ENCODE peak calls at places on chromosome 18, in four cellular contexts. O is RWPE2, A is left ventricle myocardium inferior, C is Panc1. U is an unnamed sample. For H3K4me1, the result is how much of the 10 kb centered on the place peaks cover.

GRCh38 chr18:9321017-9321452 is 13.5 kb upstream of the TWSG1 start:
- DNase-seq in C (no peak), O (no peak), A (no peak), U (no peak)

GRCh38 chr18:3603460-3604259 is 153.7 kb downstream of the TGIF1 start:
- DNase-seq in A (no peak), C (peak), O (no peak), U (peak)

GRCh38 chr18:21704603-21705364 is at the start of gene ABHD3:
- DNase-seq in A (peak), O (peak), C (peak), U (peak)

GRCh38 chr18:9422816-9423519 is 52.3 kb upstream of the RALBP1 start:
- DNase-seq in O (peak), A (no peak), C (no peak), U (peak)

GRCh38 chr18:10526211-10526949 is 553 bp downstream of the NAPG start:
- DNase-seq in O (no peak), C (no peak), A (peak), U (no peak)

GRCh38 chr18:8385400-8385799 is 223.8 kb upstream of the RAB12 start:
- DNase-seq in O (no peak), A (no peak), C (no peak), U (no peak)

GRCh38 chr18:12630136-12630535 is 27.8 kb downstream of the SPIRE1 start:
- DNase-seq in A (no peak), O (no peak), C (no peak), U (peak)

GRCh38 chr18:51151185-51151567 is 46.3 kb downstream of the MEX3C start:
- DNase-seq in C (no peak), A (no peak), O (no peak), U (no peak)

GRCh38 chr18:9629709-9630108 is 15.3 kb upstream of the PPP4R1 start:
- DNase-seq in C (no peak), A (no peak), O (no peak), U (no peak)

GRCh38 chr18:9817725-9818422 is 67.9 kb upstream of the TXNDC2 start:
- DNase-seq in O (no peak), A (no peak), C (no peak), U (no peak)

GRCh38 chr18:44912740-44913478 is 232.2 kb downstream of the SETBP1 start:
- DNase-seq in A (no peak), C (no peak), O (no peak), U (peak)

GRCh38 chr18:35122586-35123224 is 81.5 kb downstream of the MAPRE2 start:
- DNase-seq in C (no peak), A (no peak), O (no peak), U (peak)

GRCh38 chr18:79645291-79645983 is 34.2 kb upstream of the CTDP1 start:
- DNase-seq in O (no peak), A (no peak), C (no peak), U (no peak)

GRCh38 chr18:32308493-32309120 is 118.8 kb downstream of the MEP1B start:
- DNase-seq in O (no peak), C (no peak), A (no peak), U (peak)

GRCh38 chr18:58263733-58264469 is 219.9 kb downstream of the NEDD4L start:
- DNase-seq in A (no peak), O (no peak), C (no peak), U (no peak)

GRCh38 chr18:58268849-58269248 is 224.8 kb downstream of the NEDD4L start:
- DNase-seq in O (peak), A (no peak), C (no peak), U (peak)

GRCh38 chr18:58264846-58265245 is 220.8 kb downstream of the NEDD4L start:
- DNase-seq in O (no peak), A (no peak), C (no peak), U (no peak)

GRCh38 chr18:58267493-58267892 is 223.5 kb downstream of the NEDD4L start:
- DNase-seq in C (no peak), O (no peak), A (no peak), U (no peak)

GRCh38 chr18:58266291-58266690 is 222.3 kb downstream of the NEDD4L start:
- DNase-seq in A (no peak), O (no peak), C (no peak), U (no peak)
- H3K4me1 ChIP-seq in A (half or more), O (half or more), C (under half), U (half or more)

DNA sequence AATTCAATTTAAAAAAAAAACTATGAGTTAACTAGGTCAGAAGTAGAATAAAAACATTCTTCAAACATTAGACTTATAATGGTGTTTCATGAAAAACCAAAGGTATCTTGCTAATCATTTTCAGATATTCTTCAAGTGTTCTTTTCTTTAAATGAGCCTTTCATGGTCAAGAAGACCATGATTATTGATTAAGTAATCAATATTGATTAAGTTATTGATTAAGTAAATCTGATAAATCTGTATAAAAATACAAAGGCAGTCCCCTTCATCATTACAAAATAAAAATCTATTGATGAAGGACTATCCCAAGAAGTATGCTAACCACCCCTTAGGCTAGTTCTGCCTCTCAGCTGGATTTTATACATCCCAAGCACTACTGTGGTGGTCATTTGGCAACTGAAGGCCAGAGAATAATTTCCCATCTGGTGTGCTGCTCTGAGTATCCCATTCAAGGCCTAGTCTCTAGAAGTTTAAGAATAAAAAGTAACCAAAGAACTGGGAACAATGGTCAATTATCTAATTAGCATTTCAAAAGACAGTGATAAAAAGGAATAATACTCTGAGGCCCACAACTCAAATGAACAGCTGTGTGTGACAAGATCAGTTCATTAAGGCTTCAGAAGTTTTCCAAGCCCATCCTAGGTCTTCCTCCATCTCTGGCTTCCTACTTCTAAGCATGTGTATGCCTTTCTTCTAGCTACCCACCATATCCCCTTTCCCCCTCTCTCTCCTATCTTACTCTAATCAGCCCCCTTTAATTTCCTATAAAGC is 63.5 kb downstream of the TCF4 start:
- DNase-seq in C (no peak), O (no peak), A (no peak), U (no peak)
- H3K27ac ChIP-seq in C (no peak), O (no peak), A (peak), U (no peak)

GRCh38 chr18:62384068-62384467 is 59.0 kb downstream of the TNFRSF11A start:
- DNase-seq in O (no peak), A (no peak), C (no peak), U (peak)
- H3K4me1 ChIP-seq in O (under half), A (under half), C (under half), U (under half)

GRCh38 chr18:74804677-74805076 is 207.0 kb downstream of the ZNF407 start:
- DNase-seq in O (no peak), C (no peak), A (no peak), U (no peak)
- H3K27ac ChIP-seq in O (no peak), C (no peak), A (peak), U (peak)

DNA sequence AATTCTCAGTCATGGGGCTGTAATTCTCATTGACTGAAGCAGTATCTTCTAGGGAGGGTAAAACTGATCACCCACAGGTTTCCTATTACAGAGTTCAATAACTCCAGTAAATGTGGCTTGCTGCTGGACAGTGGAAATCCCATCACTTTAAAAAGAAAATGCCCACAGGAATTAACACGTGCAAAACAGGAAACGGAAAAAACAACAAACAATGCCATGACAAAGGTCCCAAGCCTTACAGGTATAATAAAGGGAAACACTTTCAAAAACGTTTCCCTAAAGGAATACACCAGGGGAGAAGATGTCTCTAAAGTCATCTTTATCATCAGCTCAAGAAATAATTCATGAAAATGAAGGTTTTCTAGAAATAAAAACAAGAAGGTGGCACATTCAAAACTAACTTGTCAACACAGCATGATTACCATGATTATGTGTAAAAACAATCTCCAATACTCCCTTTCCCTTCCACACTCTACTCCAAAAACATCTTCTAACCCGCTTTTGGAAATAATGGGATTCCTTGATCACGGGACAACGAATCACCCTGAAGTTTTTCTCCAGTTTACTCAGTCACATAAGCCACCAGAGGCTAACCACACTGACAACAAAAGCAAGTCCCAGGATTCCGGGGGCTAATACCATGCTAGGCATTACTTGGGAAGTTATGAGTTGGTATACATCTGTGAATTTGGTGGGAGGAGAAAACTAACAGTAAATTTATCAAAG is 167.9 kb downstream of the TCF4 start:
- DNase-seq in O (no peak), A (no peak), C (no peak), U (no peak)
- H3K4me1 ChIP-seq in O (under half), A (half or more), C (under half), U (under half)

DNA sequence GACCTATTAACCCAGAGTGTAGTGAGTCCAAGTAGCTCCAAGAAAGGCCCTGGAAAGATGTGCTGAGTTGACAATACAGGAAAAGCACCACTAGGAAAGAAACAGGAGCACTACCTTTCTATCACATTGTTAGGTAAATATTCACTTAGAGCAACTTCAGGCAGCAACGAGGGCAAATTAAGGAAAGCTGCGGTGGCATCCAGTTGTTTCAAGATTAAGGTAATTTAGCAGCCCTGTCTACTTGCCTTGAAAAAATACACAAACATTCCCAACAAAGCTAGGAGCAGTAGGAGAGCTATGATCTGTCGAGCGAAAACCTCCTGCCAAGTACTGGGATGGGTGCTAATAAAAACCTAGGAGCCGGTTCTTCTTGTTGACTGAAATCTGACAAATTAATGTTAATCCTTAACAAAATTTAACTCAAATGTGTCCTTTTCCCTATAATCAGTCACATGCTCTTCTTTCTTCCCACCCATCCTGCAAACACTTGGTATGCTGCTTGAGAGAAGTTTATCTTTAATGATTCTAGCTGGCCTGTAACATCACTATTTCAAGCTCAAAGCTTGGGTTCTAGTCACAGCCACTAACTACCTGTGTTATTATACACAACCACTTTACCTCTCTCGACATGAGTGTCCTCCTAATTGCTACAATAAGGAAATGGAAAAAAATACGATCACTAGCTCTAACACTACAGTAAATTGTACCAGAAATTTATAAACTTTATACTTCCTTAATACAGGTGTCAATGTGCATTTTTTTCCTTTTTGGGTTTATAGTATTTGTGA is 2.0 kb downstream of the ACAA2 start:
- DNase-seq in C (no peak), A (no peak), O (no peak), U (no peak)
- H3K27ac ChIP-seq in C (peak), A (no peak), O (peak), U (no peak)